ENCODE peak calls at places on chromosomes 12 and 14, in seven cellular contexts. One of them, this sample, is unnamed.

GRCh38 chr14:94077823-94078222 is 3.2 kb downstream of the DDX24 start:
- DNase-seq in Peyer's patch: no peak
- DNase-seq in right lobe of liver: no peak
- DNase-seq in CD4-positive, alpha-beta T cell: no peak
- DNase-seq in Calu3: no peak
- DNase-seq in GM13976: no peak
- DNase-seq in AG10803: no peak
- DNase-seq in this sample: no peak

GRCh38 chr12:130413909-130414308 is 76.2 kb downstream of the PIWIL1 start:
- DNase-seq in Peyer's patch: no peak
- DNase-seq in right lobe of liver: no peak
- DNase-seq in CD4-positive, alpha-beta T cell: no peak
- DNase-seq in Calu3: no peak
- DNase-seq in GM13976: no peak
- DNase-seq in AG10803: no peak
- DNase-seq in this sample: no peak

GRCh38 chr14:50599700-50600444 is 39.9 kb downstream of the ATL1 start:
- DNase-seq in Peyer's patch: no peak
- DNase-seq in right lobe of liver: no peak
- DNase-seq in CD4-positive, alpha-beta T cell: no peak
- DNase-seq in Calu3: no peak
- DNase-seq in GM13976: peak; percentile 33
- DNase-seq in AG10803: peak; percentile 57
- DNase-seq in this sample: no peak

GRCh38 chr12:67981236-67982164 is 7.7 kb upstream of the IFNG-AS1 start:
- DNase-seq in Peyer's patch: no peak
- DNase-seq in right lobe of liver: no peak
- DNase-seq in CD4-positive, alpha-beta T cell: no peak
- DNase-seq in Calu3: no peak
- DNase-seq in GM13976: no peak
- DNase-seq in AG10803: peak; percentile 88
- DNase-seq in this sample: no peak

GRCh38 chr14:49297102-49297501 is 289.1 kb downstream of the RPS29 start:
- DNase-seq in Peyer's patch: no peak
- DNase-seq in right lobe of liver: no peak
- DNase-seq in CD4-positive, alpha-beta T cell: no peak
- DNase-seq in Calu3: no peak
- DNase-seq in GM13976: no peak
- DNase-seq in AG10803: no peak
- DNase-seq in this sample: no peak

GRCh38 chr12:52873832-52874572 is 25.2 kb upstream of the KRT78 start:
- DNase-seq in Peyer's patch: peak; percentile 95
- DNase-seq in right lobe of liver: peak; percentile 72
- DNase-seq in CD4-positive, alpha-beta T cell: peak; percentile 60
- DNase-seq in Calu3: peak; percentile 84
- DNase-seq in GM13976: no peak
- DNase-seq in AG10803: peak; percentile 89
- DNase-seq in this sample: peak; percentile 31

GRCh38 chr14:69625299-69626131 is 14.1 kb downstream of the SUSD6 start:
- DNase-seq in Peyer's patch: no peak
- DNase-seq in right lobe of liver: peak; percentile 64
- DNase-seq in CD4-positive, alpha-beta T cell: peak; percentile 59
- DNase-seq in Calu3: no peak
- DNase-seq in GM13976: peak; percentile 63
- DNase-seq in AG10803: peak; percentile 20
- DNase-seq in this sample: peak; percentile 55

GRCh38 chr12:46179693-46180452 is 89.0 kb downstream of the SLC38A1 start:
- DNase-seq in Peyer's patch: no peak
- DNase-seq in right lobe of liver: no peak
- DNase-seq in CD4-positive, alpha-beta T cell: no peak
- DNase-seq in Calu3: no peak
- DNase-seq in GM13976: no peak
- DNase-seq in AG10803: no peak
- DNase-seq in this sample: no peak

GRCh38 chr12:65603428-65604351 is 220.6 kb upstream of the HMGA2 start:
- DNase-seq in Peyer's patch: no peak
- DNase-seq in right lobe of liver: no peak
- DNase-seq in CD4-positive, alpha-beta T cell: no peak
- DNase-seq in Calu3: peak; percentile 57
- DNase-seq in GM13976: no peak
- DNase-seq in AG10803: peak; percentile 98
- DNase-seq in this sample: no peak

GRCh38 chr14:75088566-75089373 is 19.3 kb downstream of the ZC2HC1C start:
- DNase-seq in Peyer's patch: peak; percentile 47
- DNase-seq in right lobe of liver: no peak
- DNase-seq in CD4-positive, alpha-beta T cell: no peak
- DNase-seq in Calu3: peak; percentile 64
- DNase-seq in GM13976: peak; percentile 60
- DNase-seq in AG10803: peak; percentile 60
- DNase-seq in this sample: peak; percentile 62

GRCh38 chr14:105419305-105420091 is at the start of gene MTA1:
- DNase-seq in Peyer's patch: peak; percentile 73
- DNase-seq in right lobe of liver: no peak
- DNase-seq in CD4-positive, alpha-beta T cell: peak; percentile 48
- DNase-seq in Calu3: peak; percentile 38
- DNase-seq in GM13976: peak; percentile 90
- DNase-seq in AG10803: peak; percentile 30
- DNase-seq in this sample: no peak

GRCh38 chr14:31677630-31678029 is 116.4 kb downstream of the NUBPL start:
- DNase-seq in Peyer's patch: no peak
- DNase-seq in right lobe of liver: no peak
- DNase-seq in CD4-positive, alpha-beta T cell: no peak
- DNase-seq in Calu3: no peak
- DNase-seq in GM13976: no peak
- DNase-seq in AG10803: no peak
- DNase-seq in this sample: no peak

GRCh38 chr12:114982760-114983159 is 298.8 kb upstream of the TBX3 start:
- DNase-seq in Peyer's patch: no peak
- DNase-seq in right lobe of liver: no peak
- DNase-seq in CD4-positive, alpha-beta T cell: no peak
- DNase-seq in Calu3: no peak
- DNase-seq in GM13976: no peak
- DNase-seq in AG10803: no peak
- DNase-seq in this sample: no peak

GRCh38 chr12:85448548-85449139 is 168.6 kb downstream of the ALX1 start:
- DNase-seq in Peyer's patch: no peak
- DNase-seq in right lobe of liver: no peak
- DNase-seq in CD4-positive, alpha-beta T cell: no peak
- DNase-seq in Calu3: no peak
- DNase-seq in GM13976: no peak
- DNase-seq in AG10803: peak; percentile 15
- DNase-seq in this sample: no peak

GRCh38 chr12:91316161-91316759 is 133.6 kb upstream of the DCN start:
- DNase-seq in Peyer's patch: no peak
- DNase-seq in right lobe of liver: no peak
- DNase-seq in CD4-positive, alpha-beta T cell: no peak
- DNase-seq in Calu3: no peak
- DNase-seq in GM13976: no peak
- DNase-seq in AG10803: peak; percentile 64
- DNase-seq in this sample: no peak

GRCh38 chr12:76664731-76665130 is 99.2 kb upstream of the ZDHHC17 start:
- DNase-seq in Peyer's patch: no peak
- DNase-seq in right lobe of liver: no peak
- DNase-seq in CD4-positive, alpha-beta T cell: no peak
- DNase-seq in Calu3: no peak
- DNase-seq in GM13976: no peak
- DNase-seq in AG10803: no peak
- DNase-seq in this sample: no peak

GRCh38 chr14:105944632-105945610 is 418.5 kb downstream of the TMEM121 start:
- DNase-seq in Peyer's patch: peak; percentile 78
- DNase-seq in right lobe of liver: peak; percentile 82
- DNase-seq in CD4-positive, alpha-beta T cell: peak; percentile 68
- DNase-seq in Calu3: peak; percentile 85
- DNase-seq in GM13976: peak; percentile 76
- DNase-seq in AG10803: no peak
- DNase-seq in this sample: no peak

GRCh38 chr12:125533434-125534029 is 468.3 kb downstream of the AACS start:
- DNase-seq in Peyer's patch: no peak
- DNase-seq in right lobe of liver: peak; percentile 53
- DNase-seq in CD4-positive, alpha-beta T cell: no peak
- DNase-seq in Calu3: peak; percentile 86
- DNase-seq in GM13976: peak; percentile 72
- DNase-seq in AG10803: no peak
- DNase-seq in this sample: peak; percentile 85
- TF ChIP-seq CTCF in Peyer's patch: peak; percentile 46
- TF ChIP-seq CTCF in right lobe of liver: peak; percentile 72
- TF ChIP-seq CTCF in CD4-positive, alpha-beta T cell: no peak
- TF ChIP-seq CTCF in Calu3: peak; percentile 92
- TF ChIP-seq CTCF in GM13976: peak; percentile 75
- TF ChIP-seq CTCF in AG10803: peak; percentile 21
- TF ChIP-seq CTCF in this sample: peak; percentile 73

GRCh38 chr12:13125996-13126395 is 22.5 kb upstream of the GSG1 start:
- DNase-seq in Peyer's patch: no peak
- DNase-seq in right lobe of liver: no peak
- DNase-seq in CD4-positive, alpha-beta T cell: no peak
- DNase-seq in Calu3: no peak
- DNase-seq in GM13976: no peak
- DNase-seq in AG10803: no peak
- DNase-seq in this sample: no peak
- TF ChIP-seq CTCF in Peyer's patch: no peak
- TF ChIP-seq CTCF in right lobe of liver: no peak
- TF ChIP-seq CTCF in CD4-positive, alpha-beta T cell: no peak
- TF ChIP-seq CTCF in Calu3: no peak
- TF ChIP-seq CTCF in GM13976: no peak
- TF ChIP-seq CTCF in AG10803: no peak
- TF ChIP-seq CTCF in this sample: no peak

GRCh38 chr12:122969657-122970056 is 3.4 kb upstream of the ABCB9 start:
- DNase-seq in Peyer's patch: no peak
- DNase-seq in right lobe of liver: no peak
- DNase-seq in CD4-positive, alpha-beta T cell: no peak
- DNase-seq in Calu3: no peak
- DNase-seq in GM13976: no peak
- DNase-seq in AG10803: no peak
- DNase-seq in this sample: no peak
- TF ChIP-seq CTCF in Peyer's patch: no peak
- TF ChIP-seq CTCF in right lobe of liver: no peak
- TF ChIP-seq CTCF in CD4-positive, alpha-beta T cell: no peak
- TF ChIP-seq CTCF in Calu3: no peak
- TF ChIP-seq CTCF in GM13976: no peak
- TF ChIP-seq CTCF in AG10803: no peak
- TF ChIP-seq CTCF in this sample: no peak

DNA sequence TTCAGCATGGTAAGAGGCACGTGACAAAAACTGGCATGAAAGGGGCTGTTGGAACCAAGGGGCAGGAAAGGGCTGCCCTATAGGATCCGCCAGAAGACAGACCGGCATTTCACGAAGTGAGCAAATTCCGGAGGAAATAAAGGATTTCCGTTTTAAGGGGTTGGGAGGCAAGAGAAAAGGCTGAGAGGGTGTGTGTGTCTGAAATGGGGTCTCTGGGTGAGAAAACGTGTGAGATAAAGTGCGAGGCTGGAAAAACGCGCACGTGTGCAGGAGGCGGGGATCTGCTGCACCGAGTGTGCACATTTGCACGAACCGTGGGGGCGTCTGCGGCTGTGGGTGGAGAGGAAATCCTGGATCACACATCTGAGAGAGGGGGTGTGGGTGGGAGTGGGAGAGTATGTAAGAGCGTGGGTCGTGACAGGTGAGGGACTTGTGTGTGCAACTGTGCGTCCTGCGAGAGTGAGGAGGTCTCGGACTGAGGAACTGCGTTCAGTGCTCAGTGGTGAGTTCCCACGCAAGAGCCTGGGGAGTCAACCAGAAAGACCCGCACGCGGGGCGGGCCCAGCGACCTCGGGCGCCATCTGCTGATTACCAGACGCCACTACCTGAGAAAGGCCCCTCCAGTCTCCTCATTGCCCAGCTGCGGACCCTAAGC is 37.0 kb upstream of the P2RX7 start:
- DNase-seq in Peyer's patch: peak; percentile 76
- DNase-seq in right lobe of liver: peak; percentile 73
- DNase-seq in CD4-positive, alpha-beta T cell: peak; percentile 72
- DNase-seq in Calu3: peak; percentile 85
- DNase-seq in GM13976: peak; percentile 90
- DNase-seq in AG10803: peak; percentile 42
- DNase-seq in this sample: peak; percentile 91
- TF ChIP-seq CTCF in Peyer's patch: peak; percentile 69
- TF ChIP-seq CTCF in right lobe of liver: peak; percentile 86
- TF ChIP-seq CTCF in CD4-positive, alpha-beta T cell: peak; percentile 89
- TF ChIP-seq CTCF in Calu3: peak; percentile 88
- TF ChIP-seq CTCF in GM13976: peak; percentile 74
- TF ChIP-seq CTCF in AG10803: peak; percentile 81
- TF ChIP-seq CTCF in this sample: peak; percentile 76

DNA sequence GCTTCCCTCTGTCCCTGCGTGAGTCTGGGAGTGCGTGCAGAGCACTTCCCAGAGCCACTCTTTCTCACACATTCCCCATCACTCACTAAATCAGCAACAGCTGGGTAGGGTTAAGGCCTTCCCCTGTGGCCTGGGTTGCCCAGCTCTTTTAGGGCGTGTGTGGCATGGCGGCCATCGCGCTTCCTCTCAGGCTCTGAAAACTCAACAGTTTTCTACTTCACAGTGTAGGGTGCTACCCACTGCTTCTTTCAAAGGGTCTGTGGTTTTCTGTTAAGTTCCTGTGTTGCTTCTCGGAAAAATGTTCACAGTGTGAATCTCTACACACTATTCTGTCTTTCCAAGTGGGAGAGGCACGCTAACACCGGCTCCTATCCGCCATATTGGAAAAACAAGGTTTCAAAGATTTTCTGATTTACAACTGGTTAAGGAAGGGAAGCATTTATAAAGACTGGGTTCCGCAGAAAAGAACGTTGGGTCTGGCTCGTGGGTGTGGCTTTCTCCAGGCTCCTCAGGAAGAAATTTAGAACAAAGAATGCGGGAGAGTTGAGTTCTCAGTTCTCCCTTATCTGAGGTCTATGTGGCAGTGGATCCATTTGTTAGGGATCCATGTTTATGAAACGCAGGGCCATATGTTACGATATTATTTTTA is 34.9 kb upstream of the AEBP2 start:
- DNase-seq in Peyer's patch: no peak
- DNase-seq in right lobe of liver: no peak
- DNase-seq in CD4-positive, alpha-beta T cell: no peak
- DNase-seq in Calu3: no peak
- DNase-seq in GM13976: no peak
- DNase-seq in AG10803: no peak
- DNase-seq in this sample: no peak
- TF ChIP-seq CTCF in Peyer's patch: no peak
- TF ChIP-seq CTCF in right lobe of liver: no peak
- TF ChIP-seq CTCF in CD4-positive, alpha-beta T cell: no peak
- TF ChIP-seq CTCF in Calu3: no peak
- TF ChIP-seq CTCF in GM13976: no peak
- TF ChIP-seq CTCF in AG10803: no peak
- TF ChIP-seq CTCF in this sample: no peak

DNA sequence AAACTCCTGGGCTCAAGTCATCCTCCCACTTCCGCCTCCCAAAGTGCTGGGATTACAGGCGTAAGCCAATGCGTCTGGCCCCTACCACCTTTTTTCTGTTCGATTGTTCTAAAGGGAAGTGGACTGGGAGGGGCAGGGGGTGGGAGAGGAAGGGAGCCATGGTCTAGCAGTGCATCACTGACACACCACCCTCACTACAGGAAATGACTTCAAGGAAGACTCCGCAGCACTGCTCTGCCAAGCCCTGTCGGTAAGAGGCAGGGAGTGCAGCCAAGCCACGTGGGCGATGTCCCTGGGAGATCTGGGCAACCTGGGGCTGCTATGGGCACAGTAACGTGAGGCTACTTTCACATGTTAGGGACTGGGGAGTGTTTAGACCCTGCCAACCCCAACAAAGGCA is 18.0 kb downstream of the LRRC74A start:
- DNase-seq in Peyer's patch: no peak
- DNase-seq in right lobe of liver: peak; percentile 58
- DNase-seq in CD4-positive, alpha-beta T cell: peak; percentile 46
- DNase-seq in Calu3: peak; percentile 23
- DNase-seq in GM13976: no peak
- DNase-seq in AG10803: peak; percentile 12
- DNase-seq in this sample: peak; percentile 61
- TF ChIP-seq CTCF in Peyer's patch: peak; percentile 28
- TF ChIP-seq CTCF in right lobe of liver: no peak
- TF ChIP-seq CTCF in CD4-positive, alpha-beta T cell: no peak
- TF ChIP-seq CTCF in Calu3: no peak
- TF ChIP-seq CTCF in GM13976: no peak
- TF ChIP-seq CTCF in AG10803: peak; percentile 1
- TF ChIP-seq CTCF in this sample: no peak

This sample was measured in endothelial cell.